ENCODE peak calls at places on chromosomes 5 and 9, in seven cellular contexts. W, O, Q, S, Z, M and J are unnamed samples.

GRCh38 chr5:619444-619843 is 7.3 kb downstream of the CEP72 start:
- DNase-seq in M (no peak), Z (no peak), O (no peak), W (no peak), S (no peak), Q (no peak), J (no peak)

GRCh38 chr9:77595426-77596051 is 52.6 kb downstream of the GNA14 start:
- DNase-seq in Q (no peak), W (no peak), O (no peak), S (no peak), Z (no peak), M (no peak), J (no peak)

GRCh38 chr5:6448622-6449464 is at the start of gene UBE2QL1:
- DNase-seq in Z (no peak), Q (no peak), O (peak; percentile 50), W (peak; percentile 66), M (no peak), S (no peak), J (peak; percentile 38)

GRCh38 chr5:95669540-95669939 is 13.3 kb downstream of the SPATA9 start:
- DNase-seq in O (no peak), S (no peak), Z (peak; percentile 78), W (no peak), Q (no peak), M (no peak), J (peak; percentile 89)

GRCh38 chr9:112541690-112542089 is 55.1 kb downstream of the KIAA1958 start:
- DNase-seq in Q (no peak), Z (no peak), S (no peak), O (no peak), W (no peak), M (no peak), J (no peak)

GRCh38 chr5:10635861-10636350 is 72.0 kb downstream of the ANKRD33B start:
- DNase-seq in Q (no peak), M (no peak), Z (no peak), O (peak; percentile 73), S (no peak), W (no peak), J (no peak)

GRCh38 chr5:126656397-126657007 is 55.8 kb downstream of the PHAX start:
- DNase-seq in Q (no peak), S (peak; percentile 41), Z (no peak), W (peak; percentile 48), M (peak; percentile 55), O (peak; percentile 56), J (no peak)

GRCh38 chr9:84829997-84830696 is 160.6 kb downstream of the NTRK2 start:
- DNase-seq in O (no peak), M (no peak), W (no peak), S (no peak), Q (no peak), Z (no peak), J (no peak)

GRCh38 chr5:89396262-89396975 is 513.4 kb upstream of the MEF2C start:
- DNase-seq in Z (no peak), Q (no peak), O (peak; percentile 79), M (no peak), S (no peak), W (no peak), J (no peak)

GRCh38 chr5:43066799-43067741 is 27.0 kb upstream of the ANXA2R start:
- DNase-seq in S (peak; percentile 87), O (peak; percentile 96), M (peak; percentile 93), Z (peak; percentile 93), Q (peak; percentile 50), W (peak; percentile 98), J (peak; percentile 88)

GRCh38 chr5:43065384-43066230 is 25.5 kb upstream of the ANXA2R start:
- DNase-seq in W (peak; percentile 54), M (peak; percentile 73), S (no peak), O (peak; percentile 77), Q (peak; percentile 31), Z (peak; percentile 41), J (peak; percentile 29)

GRCh38 chr5:43063731-43064171 is 23.6 kb upstream of the ANXA2R start:
- DNase-seq in W (peak; percentile 91), Q (peak; percentile 57), S (no peak), O (no peak), Z (no peak), M (no peak), J (no peak)

GRCh38 chr5:43066231-43066798 is 26.2 kb upstream of the ANXA2R start:
- DNase-seq in Z (peak; percentile 55), M (peak; percentile 83), S (peak; percentile 55), W (peak; percentile 69), O (peak; percentile 88), Q (peak; percentile 54), J (peak; percentile 68)

DNA sequence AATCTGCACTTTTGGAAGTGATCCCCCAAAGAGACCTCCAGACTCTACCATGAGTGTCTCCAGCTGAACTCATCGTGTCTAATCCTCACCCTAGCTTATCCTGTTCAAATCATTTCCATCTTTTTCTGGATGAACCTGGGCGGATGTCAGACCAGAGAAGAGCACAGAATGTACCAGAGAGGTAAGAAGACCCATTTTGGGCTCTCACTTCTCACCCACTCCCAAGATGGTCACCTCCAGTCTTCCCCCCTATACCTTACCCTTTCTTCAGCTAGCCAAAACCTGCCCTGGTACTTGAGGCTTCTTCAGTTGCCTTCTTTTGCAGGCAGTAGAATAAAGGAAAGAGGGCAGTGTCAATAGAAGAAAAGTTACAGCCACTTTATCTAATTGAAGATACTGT is 27.9 kb upstream of the ANXA2R start:
- DNase-seq in M (peak; percentile 18), S (no peak), Z (no peak), W (no peak), Q (no peak), O (no peak), J (no peak)
- H3K4me3 ChIP-seq in M (peak overlapping the region; percentile 85), S (peak overlapping the region; percentile 83), Z (peak overlapping the region; percentile 76), W (peak overlapping the region; percentile 87), Q (peak overlapping the region; percentile 57), O (peak overlapping the region; percentile 70), J (peak overlapping the region; percentile 88)

GRCh38 chr5:9544502-9545300 is 1.2 kb downstream of the SEMA5A start:
- DNase-seq in O (peak; percentile 67), Z (peak; percentile 67), M (no peak), W (peak; percentile 97), S (peak; percentile 35), Q (no peak), J (peak; percentile 39)
- TF ChIP-seq CTCF in O (peak; percentile 90), Z (peak; percentile 95), M (no peak), W (peak; percentile 99), S (peak; percentile 91), Q (peak; percentile 55), J (peak; percentile 69)

DNA sequence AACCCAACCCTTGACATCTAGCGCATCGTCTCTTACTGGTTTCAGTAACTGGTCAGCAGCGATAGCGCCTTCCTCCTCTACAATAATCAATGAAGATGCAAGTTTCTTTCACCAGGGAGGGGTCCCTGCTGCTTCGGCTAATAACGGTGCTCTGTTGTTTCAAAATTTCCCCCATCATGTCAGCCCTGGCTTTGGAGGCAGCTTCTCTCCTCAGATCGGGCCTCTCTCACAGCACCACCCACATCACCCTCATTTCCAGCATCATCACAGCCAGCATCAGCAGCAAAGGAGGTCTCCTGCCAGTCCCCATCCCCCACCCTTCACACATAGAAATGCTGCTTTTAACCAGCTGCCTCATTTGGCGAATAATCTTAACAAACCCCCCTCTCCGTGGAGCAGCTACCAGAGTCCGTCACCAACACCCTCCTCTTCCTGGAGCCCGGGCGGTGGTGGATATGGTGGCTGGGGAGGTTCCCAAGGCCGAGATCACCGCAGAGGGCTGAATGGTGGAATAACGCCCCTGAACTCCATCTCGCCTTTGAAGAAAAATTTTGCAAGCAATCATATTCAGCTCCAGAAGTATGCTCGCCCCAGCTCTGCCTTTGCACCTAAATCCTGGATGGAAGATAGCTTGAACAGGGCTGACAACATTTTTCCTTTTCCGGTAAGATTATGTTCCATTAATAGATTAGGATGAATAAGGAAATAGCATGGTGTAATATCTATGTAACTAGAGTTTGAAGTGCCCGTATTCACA is 2.2 kb downstream of the CPEB4 start:
- DNase-seq in M (peak; percentile 65), Z (no peak), Q (no peak), W (peak; percentile 42), S (no peak), O (no peak), J (peak; percentile 49)
- H3K4me3 ChIP-seq in M (peak overlapping the region; percentile 88), Z (peak overlapping the region; percentile 91), Q (peak overlapping the region; percentile 5), W (peak overlapping the region; percentile 90), S (peak overlapping the region; percentile 81), O (peak overlapping the region; percentile 90), J (peak overlapping the region; percentile 79)

GRCh38 chr5:78594946-78595921 is 53.3 kb downstream of the LHFPL2 start:
- DNase-seq in O (peak; percentile 30), Z (peak; percentile 46), W (peak; percentile 93), M (no peak), Q (no peak), S (peak; percentile 88), J (peak; percentile 15)
- TF ChIP-seq CTCF in O (no peak), Z (no peak), W (no peak), M (no peak), Q (no peak), S (no peak), J (no peak)

GRCh38 chr9:17135578-17135904 is 701 bp downstream of the CNTLN start:
- DNase-seq in O (no peak), S (no peak), Z (peak; percentile 35), W (peak; percentile 14), M (no peak), Q (no peak), J (peak; percentile 5)

GRCh38 chr9:17137576-17137975 is 2.7 kb downstream of the CNTLN start:
- DNase-seq in Q (no peak), O (no peak), M (no peak), Z (no peak), S (no peak), W (no peak), J (no peak)

GRCh38 chr9:17134843-17135577 is at the start of gene CNTLN:
- DNase-seq in O (peak; percentile 72), Z (peak; percentile 92), W (peak; percentile 88), S (peak; percentile 67), Q (peak; percentile 57), M (no peak), J (peak; percentile 80)

GRCh38 chr9:17131494-17131893 is 3.3 kb upstream of the CNTLN start:
- DNase-seq in Z (no peak), Q (no peak), W (peak; percentile 19), O (no peak), M (no peak), S (no peak), J (no peak)

GRCh38 chr9:17134396-17134842 is 421 bp upstream of the CNTLN start:
- DNase-seq in S (no peak), O (no peak), M (no peak), Q (no peak), Z (peak; percentile 43), W (peak; percentile 14), J (peak; percentile 14)
- H3K4me3 ChIP-seq in S (peak overlapping the region; percentile 78), O (peak overlapping the region; percentile 59), M (no peak overlapping the region), Q (peak overlapping the region; percentile 68), Z (peak overlapping the region; percentile 77), W (peak overlapping the region; percentile 100), J (peak overlapping the region; percentile 80)

GRCh38 chr9:96025995-96026572 is 150.6 kb downstream of the ERCC6L2 start:
- DNase-seq in O (no peak), Q (no peak), M (no peak), Z (no peak), S (no peak), W (no peak), J (no peak)
- TF ChIP-seq CTCF in O (peak; percentile 35), Q (no peak), M (no peak), Z (no peak), S (peak; percentile 49), W (no peak), J (no peak)